ENCODE peak calls at places on chromosomes 5 and 9, in six cellular contexts. One of them, this sample, is unnamed.

GRCh38 chr9:120765910-120766309 is 27.3 kb downstream of the FBXW2 start:
- DNase-seq in fibroblast of mammary gland: no peak
- DNase-seq in heart right ventricle: no peak
- DNase-seq in mammary epithelial cell: no peak
- DNase-seq in cardiac muscle cell: no peak
- DNase-seq in mucosa of descending colon: no peak
- DNase-seq in this sample: no peak

GRCh38 chr9:120151806-120152205 is 428.2 kb downstream of the CDK5RAP2 start:
- DNase-seq in mucosa of descending colon: no peak
- DNase-seq in heart right ventricle: no peak
- DNase-seq in fibroblast of mammary gland: no peak
- DNase-seq in cardiac muscle cell: no peak
- DNase-seq in mammary epithelial cell: no peak
- DNase-seq in this sample: peak

GRCh38 chr9:116389546-116390305 is 236.1 kb downstream of the PAPPA start:
- DNase-seq in cardiac muscle cell: no peak
- DNase-seq in mucosa of descending colon: no peak
- DNase-seq in mammary epithelial cell: peak
- DNase-seq in heart right ventricle: no peak
- DNase-seq in fibroblast of mammary gland: no peak
- DNase-seq in this sample: no peak

GRCh38 chr9:38008168-38009034 is 60.6 kb downstream of the SHB start:
- DNase-seq in mucosa of descending colon: no peak
- DNase-seq in heart right ventricle: no peak
- DNase-seq in mammary epithelial cell: peak
- DNase-seq in fibroblast of mammary gland: peak
- DNase-seq in cardiac muscle cell: no peak
- DNase-seq in this sample: no peak

GRCh38 chr9:119907056-119907455 is 537.8 kb upstream of the BRINP1 start:
- DNase-seq in cardiac muscle cell: no peak
- DNase-seq in fibroblast of mammary gland: no peak
- DNase-seq in mammary epithelial cell: no peak
- DNase-seq in heart right ventricle: no peak
- DNase-seq in mucosa of descending colon: no peak
- DNase-seq in this sample: no peak

GRCh38 chr5:6287136-6287535 is 91.2 kb downstream of the MED10 start:
- DNase-seq in heart right ventricle: no peak
- DNase-seq in mucosa of descending colon: no peak
- DNase-seq in mammary epithelial cell: no peak
- DNase-seq in cardiac muscle cell: peak
- DNase-seq in fibroblast of mammary gland: no peak
- DNase-seq in this sample: peak

GRCh38 chr9:22052376-22052945 is 43.4 kb upstream of the CDKN2B start:
- DNase-seq in cardiac muscle cell: no peak
- DNase-seq in heart right ventricle: no peak
- DNase-seq in fibroblast of mammary gland: peak
- DNase-seq in mammary epithelial cell: peak
- DNase-seq in mucosa of descending colon: no peak
- DNase-seq in this sample: no peak

GRCh38 chr5:135964670-135965320 is 10.0 kb upstream of the LECT2 start:
- DNase-seq in cardiac muscle cell: no peak
- DNase-seq in mucosa of descending colon: no peak
- DNase-seq in heart right ventricle: no peak
- DNase-seq in fibroblast of mammary gland: peak
- DNase-seq in mammary epithelial cell: no peak
- DNase-seq in this sample: no peak

GRCh38 chr5:45796959-45797553 is 100.9 kb upstream of the HCN1 start:
- DNase-seq in mucosa of descending colon: no peak
- DNase-seq in fibroblast of mammary gland: no peak
- DNase-seq in heart right ventricle: no peak
- DNase-seq in cardiac muscle cell: peak
- DNase-seq in mammary epithelial cell: no peak
- DNase-seq in this sample: no peak

DNA sequence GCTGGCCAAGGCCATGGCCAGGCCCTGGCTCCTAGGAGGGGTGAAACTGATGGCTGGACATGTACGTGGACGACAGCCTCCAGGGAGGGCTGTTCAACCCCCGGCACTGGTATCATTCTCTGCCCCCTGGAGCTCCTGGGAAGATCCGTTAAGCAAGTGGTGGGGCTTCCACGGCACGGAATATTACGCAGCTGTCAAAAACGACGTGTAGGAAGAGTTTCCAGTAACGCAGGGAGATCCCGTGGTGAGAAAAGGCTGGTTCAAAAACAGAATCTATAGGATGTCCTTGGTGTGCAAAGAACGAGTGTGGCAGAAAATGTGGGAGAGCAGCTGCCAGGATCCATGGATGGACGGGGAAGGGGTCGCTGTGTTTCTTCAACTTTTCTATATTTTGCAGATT is 36.3 kb upstream of the TMEM250 start:
- DNase-seq in fibroblast of mammary gland: no peak
- DNase-seq in mammary epithelial cell: no peak
- DNase-seq in heart right ventricle: no peak
- DNase-seq in cardiac muscle cell: no peak
- DNase-seq in mucosa of descending colon: no peak
- DNase-seq in this sample: no peak
- TF ChIP-seq CTCF in fibroblast of mammary gland: no peak
- TF ChIP-seq CTCF in mammary epithelial cell: no peak
- TF ChIP-seq CTCF in heart right ventricle: no peak
- TF ChIP-seq CTCF in cardiac muscle cell: no peak
- TF ChIP-seq CTCF in mucosa of descending colon: no peak
- TF ChIP-seq CTCF in this sample: no peak

GRCh38 chr5:159963967-159964366 is 45.0 kb upstream of the TTC1 start:
- DNase-seq in mammary epithelial cell: no peak
- DNase-seq in fibroblast of mammary gland: no peak
- DNase-seq in mucosa of descending colon: no peak
- DNase-seq in heart right ventricle: no peak
- DNase-seq in cardiac muscle cell: peak
- DNase-seq in this sample: no peak

GRCh38 chr5:159961761-159962160 is 45.5 kb downstream of the ADRA1B start:
- DNase-seq in cardiac muscle cell: no peak
- DNase-seq in heart right ventricle: no peak
- DNase-seq in fibroblast of mammary gland: no peak
- DNase-seq in mucosa of descending colon: no peak
- DNase-seq in mammary epithelial cell: no peak
- DNase-seq in this sample: no peak

GRCh38 chr5:159962214-159962613 is 45.9 kb downstream of the ADRA1B start:
- DNase-seq in cardiac muscle cell: no peak
- DNase-seq in fibroblast of mammary gland: no peak
- DNase-seq in mammary epithelial cell: no peak
- DNase-seq in heart right ventricle: no peak
- DNase-seq in mucosa of descending colon: no peak
- DNase-seq in this sample: no peak

GRCh38 chr5:159961176-159961689 is 45.0 kb downstream of the ADRA1B start:
- DNase-seq in mucosa of descending colon: no peak
- DNase-seq in heart right ventricle: no peak
- DNase-seq in mammary epithelial cell: no peak
- DNase-seq in fibroblast of mammary gland: no peak
- DNase-seq in cardiac muscle cell: no peak
- DNase-seq in this sample: no peak

GRCh38 chr5:159965031-159965837 is 43.7 kb upstream of the TTC1 start:
- DNase-seq in mammary epithelial cell: peak
- DNase-seq in heart right ventricle: peak
- DNase-seq in mucosa of descending colon: peak
- DNase-seq in fibroblast of mammary gland: peak
- DNase-seq in cardiac muscle cell: peak
- DNase-seq in this sample: peak
- TF ChIP-seq CTCF in mammary epithelial cell: peak
- TF ChIP-seq CTCF in heart right ventricle: peak
- TF ChIP-seq CTCF in mucosa of descending colon: peak
- TF ChIP-seq CTCF in fibroblast of mammary gland: peak
- TF ChIP-seq CTCF in cardiac muscle cell: peak
- TF ChIP-seq CTCF in this sample: peak

GRCh38 chr5:69234457-69235268 is at the start of gene CDK7:
- DNase-seq in cardiac muscle cell: peak
- DNase-seq in heart right ventricle: peak
- DNase-seq in mucosa of descending colon: peak
- DNase-seq in fibroblast of mammary gland: peak
- DNase-seq in mammary epithelial cell: peak
- DNase-seq in this sample: peak
- TF ChIP-seq CTCF in cardiac muscle cell: no peak
- TF ChIP-seq CTCF in heart right ventricle: no peak
- TF ChIP-seq CTCF in mucosa of descending colon: no peak
- TF ChIP-seq CTCF in fibroblast of mammary gland: no peak
- TF ChIP-seq CTCF in mammary epithelial cell: no peak
- TF ChIP-seq CTCF in this sample: no peak

GRCh38 chr5:120866997-120867396 is 402.9 kb downstream of the PRR16 start:
- DNase-seq in mammary epithelial cell: no peak
- DNase-seq in fibroblast of mammary gland: no peak
- DNase-seq in mucosa of descending colon: no peak
- DNase-seq in cardiac muscle cell: no peak
- DNase-seq in heart right ventricle: no peak
- DNase-seq in this sample: no peak
- TF ChIP-seq CTCF in mammary epithelial cell: no peak
- TF ChIP-seq CTCF in fibroblast of mammary gland: no peak
- TF ChIP-seq CTCF in mucosa of descending colon: no peak
- TF ChIP-seq CTCF in cardiac muscle cell: no peak
- TF ChIP-seq CTCF in heart right ventricle: no peak
- TF ChIP-seq CTCF in this sample: no peak